ENCODE peak calls at places on chromosome X, in five cellular contexts. K, P, T, J and R are unnamed samples.

GRCh38 chrX:68936608-68937007 is 107.8 kb downstream of the EFNB1 start:
- DNase-seq in J (no peak), K (peak), P (peak), T (no peak), R (no peak)

GRCh38 chrX:130108647-130109428 is 1.5 kb downstream of the ELF4 start:
- DNase-seq in P (peak), T (no peak), J (peak), K (peak), R (no peak)

GRCh38 chrX:3549442-3549875 is 164.0 kb downstream of the PRKX start:
- DNase-seq in J (no peak), P (peak), T (no peak), K (peak), R (no peak)

GRCh38 chrX:102063445-102064074 is 61.9 kb upstream of the TCEAL2 start:
- DNase-seq in J (no peak), K (no peak), P (no peak), T (no peak), R (no peak)

GRCh38 chrX:136258951-136259350 is 7.8 kb upstream of the MAP7D3 start:
- DNase-seq in T (no peak), P (no peak), K (no peak), J (no peak), R (no peak)

GRCh38 chrX:153700376-153700945 is 12.7 kb downstream of the SLC6A8 start:
- DNase-seq in P (no peak), K (no peak), T (no peak), J (no peak), R (no peak)

GRCh38 chrX:16772460-16772859 is 13.8 kb upstream of the TXLNG start:
- DNase-seq in T (no peak), J (no peak), P (no peak), K (no peak), R (no peak)

GRCh38 chrX:17824980-17825379 is 36.1 kb downstream of the RAI2 start:
- DNase-seq in T (no peak), J (no peak), P (no peak), K (no peak), R (no peak)

GRCh38 chrX:68878977-68879376 is 50.2 kb downstream of the EFNB1 start:
- DNase-seq in J (peak), T (no peak), P (no peak), K (no peak), R (no peak)

GRCh38 chrX:24377911-24378468 is 17.6 kb downstream of the SUPT20HL1 start:
- DNase-seq in K (no peak), P (no peak), T (no peak), J (no peak), R (no peak)

GRCh38 chrX:113644426-113644825 is 803.8 kb upstream of the AMOT start:
- DNase-seq in K (no peak), J (no peak), T (no peak), P (peak), R (no peak)

GRCh38 chrX:137418086-137418485 is 147.8 kb upstream of the ZIC3 start:
- DNase-seq in T (no peak), K (no peak), P (no peak), J (no peak), R (no peak)

GRCh38 chrX:124555036-124555595 is 208.8 kb downstream of the SH2D1A start:
- DNase-seq in J (no peak), P (peak), K (peak), T (no peak), R (no peak)

GRCh38 chrX:63506320-63506719 is 155.2 kb upstream of the SPIN4 start:
- DNase-seq in K (peak), P (peak), J (no peak), T (no peak), R (no peak)

GRCh38 chrX:103664363-103664762 is 22.1 kb downstream of the MORF4L2 start:
- DNase-seq in J (no peak), P (no peak), K (no peak), T (no peak), R (peak)

GRCh38 chrX:48824066-48824465 is 2.2 kb upstream of the ERAS start:
- DNase-seq in P (no peak), J (no peak), T (no peak), K (no peak), R (no peak)

GRCh38 chrX:65451663-65452062 is 82.9 kb downstream of the LAS1L start:
- DNase-seq in K (no peak), P (peak), T (no peak), J (no peak), R (no peak)

GRCh38 chrX:40082447-40083119 is 15.2 kb downstream of the BCOR start:
- DNase-seq in P (no peak), K (no peak), J (no peak), T (peak), R (peak)

GRCh38 chrX:40996886-40997530 is 88.2 kb upstream of the USP9X start:
- DNase-seq in K (peak), J (no peak), P (peak), T (no peak), R (no peak)

GRCh38 chrX:4547218-4547836 is 833.9 kb upstream of the PRKX start:
- DNase-seq in T (no peak), K (peak), P (peak), J (no peak), R (peak)

GRCh38 chrX:16138108-16138427 is 14.7 kb downstream of the GRPR start:
- DNase-seq in K (no peak), T (no peak), P (no peak), J (no peak), R (no peak)

GRCh38 chrX:16187024-16187698 is 19.9 kb downstream of the MAGEB17 start:
- DNase-seq in K (no peak), T (no peak), J (no peak), P (peak), R (no peak)

GRCh38 chrX:101369687-101370086 is 16.3 kb downstream of the BTK start:
- DNase-seq in P (no peak), J (no peak), K (no peak), T (no peak), R (no peak)

GRCh38 chrX:153778151-153778551 is 2.7 kb upstream of the SRPK3 start:
- DNase-seq in K (no peak), P (no peak), J (no peak), T (peak), R (no peak)

GRCh38 chrX:80747832-80748231 is 61.8 kb downstream of the BRWD3 start:
- DNase-seq in K (no peak), T (no peak), J (no peak), P (peak), R (no peak)

GRCh38 chrX:114800719-114801118 is 216.7 kb downstream of the IL13RA2 start:
- DNase-seq in P (peak), J (no peak), K (peak), T (no peak), R (no peak)